ENCODE peak calls at places on chromosomes 7 and 10, in nine cellular contexts. U is Right ventricle myocardium superior, M is SW480, B is neural crest cell, I is non-pigmented ciliary epithelial cell, Q is T-helper 9 cell, E is NCI-H1092 treated with DMSO at 0.1 percent for 48 hours, L is T1000, P is HEK293T. D is an unnamed sample.

GRCh38 chr10:1451362-1451888 is 285.9 kb downstream of the ADARB2 start:
- DNase-seq in U (no peak), M (no peak), Q (no peak), P (no peak), E (no peak), B (no peak), I (no peak), L (no peak), D (no peak)

GRCh38 chr10:87700031-87700796 is 40.5 kb downstream of the PAPSS2 start:
- DNase-seq in E (no peak), M (no peak), I (no peak), B (no peak), P (no peak), U (no peak), L (no peak), Q (no peak), D (peak)

GRCh38 chr10:96292971-96293909 is 11.0 kb upstream of the DNTT start:
- DNase-seq in B (peak), Q (no peak), I (peak), L (no peak), P (peak), E (peak), U (no peak), M (peak), D (peak)

GRCh38 chr10:77413231-77413630 is 224.4 kb downstream of the KCNMA1 start:
- DNase-seq in B (no peak), Q (no peak), L (no peak), M (no peak), U (no peak), I (no peak), E (no peak), P (no peak), D (no peak)

GRCh38 chr10:58576736-58577366 is 64.2 kb downstream of the BICC1 start:
- DNase-seq in P (no peak), M (no peak), E (peak), I (no peak), U (no peak), L (no peak), B (no peak), Q (no peak), D (no peak)

GRCh38 chr7:107982918-107983389 is 20.0 kb downstream of the LAMB1 start:
- DNase-seq in B (no peak), P (no peak), M (no peak), U (no peak), I (no peak), Q (no peak), L (no peak), E (peak), D (no peak)

GRCh38 chr7:31055501-31055900 is 3.4 kb downstream of the ADCYAP1R1 start:
- DNase-seq in U (no peak), M (no peak), Q (no peak), P (no peak), E (no peak), L (no peak), I (no peak), B (no peak), D (no peak)

GRCh38 chr10:13162013-13162364 is 631 bp downstream of the MCM10 start:
- DNase-seq in B (peak), L (no peak), M (no peak), Q (no peak), P (peak), E (no peak), U (no peak), I (no peak), D (no peak)

GRCh38 chr7:92766461-92767003 is 69.8 kb downstream of the CDK6 start:
- DNase-seq in B (no peak), L (no peak), Q (no peak), E (peak), M (peak), I (no peak), P (no peak), U (no peak), D (peak)